ENCODE peak calls at places on chromosomes 2 and 18, in six cellular contexts. One of them, this sample, is unnamed.

GRCh38 chr2:114022360-114023085 is 132.6 kb downstream of the ACTR3 start:
- DNase-seq in A673: no peak
- DNase-seq in spleen: no peak
- DNase-seq in NCI-H1930: no peak
- DNase-seq in tibial artery: no peak
- DNase-seq in retina: no peak
- DNase-seq in this sample: no peak

GRCh38 chr2:132916219-132916618 is 246.2 kb upstream of the LYPD1 start:
- DNase-seq in A673: no peak
- DNase-seq in spleen: no peak
- DNase-seq in NCI-H1930: no peak
- DNase-seq in tibial artery: no peak
- DNase-seq in retina: no peak
- DNase-seq in this sample: no peak

GRCh38 chr2:11829324-11829946 is 83.0 kb downstream of the LPIN1 start:
- DNase-seq in A673: peak; percentile 91
- DNase-seq in spleen: peak; percentile 93
- DNase-seq in NCI-H1930: no peak
- DNase-seq in tibial artery: peak; percentile 47
- DNase-seq in retina: peak; percentile 76
- DNase-seq in this sample: no peak

GRCh38 chr2:159228006-159228655 is 58.4 kb downstream of the WDSUB1 start:
- DNase-seq in A673: no peak
- DNase-seq in spleen: no peak
- DNase-seq in NCI-H1930: no peak
- DNase-seq in tibial artery: no peak
- DNase-seq in retina: no peak
- DNase-seq in this sample: no peak

GRCh38 chr2:163736433-163737168 is 793 bp upstream of the FIGN start:
- DNase-seq in A673: peak; percentile 9
- DNase-seq in spleen: peak; percentile 81
- DNase-seq in NCI-H1930: peak; percentile 37
- DNase-seq in tibial artery: peak; percentile 35
- DNase-seq in retina: peak; percentile 92
- DNase-seq in this sample: no peak

GRCh38 chr2:35220471-35220870 is 1135.1 kb upstream of the CRIM1 start:
- DNase-seq in A673: no peak
- DNase-seq in spleen: no peak
- DNase-seq in NCI-H1930: no peak
- DNase-seq in tibial artery: no peak
- DNase-seq in retina: no peak
- DNase-seq in this sample: no peak

GRCh38 chr2:118667964-118668363 is 179.5 kb downstream of the EN1 start:
- DNase-seq in A673: no peak
- DNase-seq in spleen: no peak
- DNase-seq in NCI-H1930: no peak
- DNase-seq in tibial artery: no peak
- DNase-seq in retina: no peak
- DNase-seq in this sample: no peak

GRCh38 chr2:121697108-121697631 is 39.5 kb downstream of the NIFK start:
- DNase-seq in A673: no peak
- DNase-seq in spleen: no peak
- DNase-seq in NCI-H1930: no peak
- DNase-seq in tibial artery: no peak
- DNase-seq in retina: no peak
- DNase-seq in this sample: no peak

GRCh38 chr18:62486290-62486964 is 36.4 kb upstream of the ZCCHC2 start:
- DNase-seq in A673: no peak
- DNase-seq in spleen: no peak
- DNase-seq in NCI-H1930: no peak
- DNase-seq in tibial artery: no peak
- DNase-seq in retina: no peak
- DNase-seq in this sample: no peak

GRCh38 chr18:39462436-39462835 is 1896.8 kb upstream of the CELF4 start:
- DNase-seq in A673: no peak
- DNase-seq in spleen: no peak
- DNase-seq in NCI-H1930: no peak
- DNase-seq in tibial artery: no peak
- DNase-seq in retina: no peak
- DNase-seq in this sample: no peak

GRCh38 chr18:79818036-79818435 is 20.3 kb downstream of the KCNG2 start:
- DNase-seq in A673: no peak
- DNase-seq in spleen: no peak
- DNase-seq in NCI-H1930: no peak
- DNase-seq in tibial artery: no peak
- DNase-seq in retina: no peak
- DNase-seq in this sample: no peak

GRCh38 chr2:11753886-11754704 is 7.7 kb downstream of the LPIN1 start:
- DNase-seq in A673: peak; percentile 29
- DNase-seq in spleen: peak; percentile 85
- DNase-seq in NCI-H1930: no peak
- DNase-seq in tibial artery: no peak
- DNase-seq in retina: no peak
- DNase-seq in this sample: no peak

GRCh38 chr2:187580462-187581124 is 26.4 kb upstream of the TFPI start:
- DNase-seq in A673: peak; percentile 84
- DNase-seq in spleen: no peak
- DNase-seq in NCI-H1930: no peak
- DNase-seq in tibial artery: no peak
- DNase-seq in retina: no peak
- DNase-seq in this sample: no peak

GRCh38 chr2:54595999-54596903 is 127.2 kb upstream of the EML6 start:
- DNase-seq in A673: peak; percentile 74
- DNase-seq in spleen: no peak
- DNase-seq in NCI-H1930: no peak
- DNase-seq in tibial artery: no peak
- DNase-seq in retina: no peak
- DNase-seq in this sample: no peak

GRCh38 chr2:195732569-195732968 is 75.5 kb downstream of the SLC39A10 start:
- DNase-seq in A673: no peak
- DNase-seq in spleen: no peak
- DNase-seq in NCI-H1930: no peak
- DNase-seq in tibial artery: no peak
- DNase-seq in retina: no peak
- DNase-seq in this sample: no peak

GRCh38 chr2:85564144-85564563 is 2.9 kb upstream of the GGCX start:
- DNase-seq in A673: no peak
- DNase-seq in spleen: no peak
- DNase-seq in NCI-H1930: no peak
- DNase-seq in tibial artery: no peak
- DNase-seq in retina: no peak
- DNase-seq in this sample: no peak

GRCh38 chr2:69384618-69385081 is 2.4 kb downstream of the GFPT1 start:
- DNase-seq in A673: no peak
- DNase-seq in spleen: no peak
- DNase-seq in NCI-H1930: no peak
- DNase-seq in tibial artery: no peak
- DNase-seq in retina: no peak
- DNase-seq in this sample: no peak

GRCh38 chr2:216533504-216534068 is 34.9 kb downstream of the RPL37A start:
- DNase-seq in A673: no peak
- DNase-seq in spleen: no peak
- DNase-seq in NCI-H1930: no peak
- DNase-seq in tibial artery: no peak
- DNase-seq in retina: no peak
- DNase-seq in this sample: no peak

GRCh38 chr18:9638886-9639285 is 24.5 kb upstream of the PPP4R1 start:
- DNase-seq in A673: no peak
- DNase-seq in spleen: no peak
- DNase-seq in NCI-H1930: peak; percentile 43
- DNase-seq in tibial artery: no peak
- DNase-seq in retina: no peak
- DNase-seq in this sample: no peak

GRCh38 chr2:110125292-110125691 is 9.7 kb upstream of the MALL start:
- DNase-seq in A673: peak; percentile 21
- DNase-seq in spleen: no peak
- DNase-seq in NCI-H1930: no peak
- DNase-seq in tibial artery: no peak
- DNase-seq in retina: no peak
- DNase-seq in this sample: no peak

GRCh38 chr2:216033403-216033802 is 20.1 kb upstream of the MREG start:
- DNase-seq in A673: no peak
- DNase-seq in spleen: no peak
- DNase-seq in NCI-H1930: no peak
- DNase-seq in tibial artery: no peak
- DNase-seq in retina: no peak
- DNase-seq in this sample: no peak

GRCh38 chr2:80546766-80547165 is 242.2 kb upstream of the LRRTM1 start:
- DNase-seq in A673: no peak
- DNase-seq in spleen: no peak
- DNase-seq in NCI-H1930: no peak
- DNase-seq in tibial artery: no peak
- DNase-seq in retina: no peak
- DNase-seq in this sample: no peak

GRCh38 chr2:164065038-164065437 is 329.2 kb upstream of the FIGN start:
- DNase-seq in A673: no peak
- DNase-seq in spleen: no peak
- DNase-seq in NCI-H1930: no peak
- DNase-seq in tibial artery: no peak
- DNase-seq in retina: no peak
- DNase-seq in this sample: no peak

GRCh38 chr2:135743860-135744259 is 2.2 kb downstream of the UBXN4 start:
- DNase-seq in A673: peak; percentile 17
- DNase-seq in spleen: no peak
- DNase-seq in NCI-H1930: no peak
- DNase-seq in tibial artery: no peak
- DNase-seq in retina: no peak
- DNase-seq in this sample: no peak

GRCh38 chr2:73947412-73948018 is 20.8 kb downstream of the DGUOK start:
- DNase-seq in A673: no peak
- DNase-seq in spleen: no peak
- DNase-seq in NCI-H1930: no peak
- DNase-seq in tibial artery: no peak
- DNase-seq in retina: no peak
- DNase-seq in this sample: no peak

GRCh38 chr2:172106128-172106961 is 3.6 kb upstream of the DLX2 start:
- DNase-seq in A673: peak; percentile 87
- DNase-seq in spleen: peak; percentile 81
- DNase-seq in NCI-H1930: no peak
- DNase-seq in tibial artery: no peak
- DNase-seq in retina: peak; percentile 80
- DNase-seq in this sample: no peak

GRCh38 chr18:14949800-14950415 is 201.9 kb downstream of the ANKRD30B start:
- DNase-seq in A673: no peak
- DNase-seq in spleen: no peak
- DNase-seq in NCI-H1930: no peak
- DNase-seq in tibial artery: no peak
- DNase-seq in retina: no peak
- DNase-seq in this sample: peak; percentile 9

GRCh38 chr2:60140180-60140579 is 413.3 kb downstream of the BCL11A start:
- DNase-seq in A673: no peak
- DNase-seq in spleen: no peak
- DNase-seq in NCI-H1930: no peak
- DNase-seq in tibial artery: no peak
- DNase-seq in retina: no peak
- DNase-seq in this sample: no peak

GRCh38 chr2:154125900-154126299 is 254.2 kb downstream of the GALNT13 start:
- DNase-seq in A673: no peak
- DNase-seq in spleen: no peak
- DNase-seq in NCI-H1930: no peak
- DNase-seq in tibial artery: no peak
- DNase-seq in retina: no peak
- DNase-seq in this sample: no peak

GRCh38 chr2:6957910-6958615 is 40.9 kb downstream of the RNF144A start:
- DNase-seq in A673: no peak
- DNase-seq in spleen: no peak
- DNase-seq in NCI-H1930: no peak
- DNase-seq in tibial artery: no peak
- DNase-seq in retina: peak; percentile 76
- DNase-seq in this sample: no peak

GRCh38 chr2:152407204-152407721 is 72.3 kb downstream of the FMNL2 start:
- DNase-seq in A673: peak; percentile 48
- DNase-seq in spleen: no peak
- DNase-seq in NCI-H1930: no peak
- DNase-seq in tibial artery: peak; percentile 50
- DNase-seq in retina: peak; percentile 59
- DNase-seq in this sample: no peak

GRCh38 chr2:239166201-239166834 is 234.5 kb downstream of the HDAC4 start:
- DNase-seq in A673: no peak
- DNase-seq in spleen: peak; percentile 53
- DNase-seq in NCI-H1930: no peak
- DNase-seq in tibial artery: peak; percentile 13
- DNase-seq in retina: no peak
- DNase-seq in this sample: no peak